ENCODE peak calls at places on chromosome 9, in seven cellular contexts. One of them, this sample, is unnamed.

GRCh38 chr9:112526973-112527372 is 40.3 kb downstream of the KIAA1958 start:
- DNase-seq in A673: no peak
- DNase-seq in HCT116: no peak
- DNase-seq in mammary epithelial cell: no peak
- DNase-seq in astrocyte: no peak
- DNase-seq in neural progenitor cell: no peak
- DNase-seq in PC-3: no peak
- DNase-seq in this sample: no peak

GRCh38 chr9:94680020-94680419 is 40.7 kb upstream of the FBP1 start:
- DNase-seq in HCT116: no peak
- DNase-seq in A673: no peak
- DNase-seq in PC-3: no peak
- DNase-seq in astrocyte: no peak
- DNase-seq in mammary epithelial cell: no peak
- DNase-seq in neural progenitor cell: no peak
- DNase-seq in this sample: no peak

GRCh38 chr9:124350485-124351263 is 64.6 kb downstream of the PSMB7 start:
- DNase-seq in HCT116: no peak
- DNase-seq in PC-3: no peak
- DNase-seq in mammary epithelial cell: no peak
- DNase-seq in astrocyte: no peak
- DNase-seq in A673: no peak
- DNase-seq in neural progenitor cell: no peak
- DNase-seq in this sample: no peak

GRCh38 chr9:95822583-95823431 is 52.7 kb upstream of the ERCC6L2 start:
- DNase-seq in neural progenitor cell: no peak
- DNase-seq in HCT116: peak
- DNase-seq in astrocyte: peak
- DNase-seq in PC-3: peak
- DNase-seq in mammary epithelial cell: peak
- DNase-seq in A673: peak
- DNase-seq in this sample: peak

GRCh38 chr9:137311171-137311970 is 9.3 kb upstream of the NRARP start:
- DNase-seq in PC-3: peak
- DNase-seq in A673: no peak
- DNase-seq in astrocyte: peak
- DNase-seq in neural progenitor cell: peak
- DNase-seq in HCT116: peak
- DNase-seq in mammary epithelial cell: peak
- DNase-seq in this sample: no peak

GRCh38 chr9:109779711-109780452 is at the start of gene PALM2AKAP2:
- DNase-seq in neural progenitor cell: peak
- DNase-seq in astrocyte: peak
- DNase-seq in PC-3: peak
- DNase-seq in HCT116: no peak
- DNase-seq in mammary epithelial cell: peak
- DNase-seq in A673: peak
- DNase-seq in this sample: peak

GRCh38 chr9:14198544-14199510 is 115.1 kb downstream of the NFIB start:
- DNase-seq in mammary epithelial cell: peak
- DNase-seq in astrocyte: peak
- DNase-seq in PC-3: no peak
- DNase-seq in HCT116: no peak
- DNase-seq in neural progenitor cell: peak
- DNase-seq in A673: no peak
- DNase-seq in this sample: peak

GRCh38 chr9:128675382-128675781 is 13.6 kb upstream of the SET start:
- DNase-seq in astrocyte: no peak
- DNase-seq in neural progenitor cell: no peak
- DNase-seq in PC-3: no peak
- DNase-seq in HCT116: no peak
- DNase-seq in A673: no peak
- DNase-seq in mammary epithelial cell: no peak
- DNase-seq in this sample: no peak

GRCh38 chr9:111438576-111439235 is 45.5 kb downstream of the ECPAS start:
- DNase-seq in astrocyte: peak
- DNase-seq in A673: peak
- DNase-seq in HCT116: no peak
- DNase-seq in PC-3: no peak
- DNase-seq in mammary epithelial cell: no peak
- DNase-seq in neural progenitor cell: no peak
- DNase-seq in this sample: peak

GRCh38 chr9:87603854-87604490 is 106.3 kb downstream of the DAPK1 start:
- DNase-seq in A673: peak
- DNase-seq in HCT116: no peak
- DNase-seq in astrocyte: no peak
- DNase-seq in mammary epithelial cell: no peak
- DNase-seq in neural progenitor cell: no peak
- DNase-seq in PC-3: no peak
- DNase-seq in this sample: no peak

GRCh38 chr9:89078860-89079259 is 87.6 kb downstream of the S1PR3 start:
- DNase-seq in mammary epithelial cell: no peak
- DNase-seq in neural progenitor cell: no peak
- DNase-seq in astrocyte: peak
- DNase-seq in A673: no peak
- DNase-seq in PC-3: peak
- DNase-seq in HCT116: no peak
- DNase-seq in this sample: peak

GRCh38 chr9:105295151-105295550 is 50.7 kb downstream of the SLC44A1 start:
- DNase-seq in HCT116: no peak
- DNase-seq in neural progenitor cell: no peak
- DNase-seq in mammary epithelial cell: no peak
- DNase-seq in astrocyte: no peak
- DNase-seq in A673: no peak
- DNase-seq in PC-3: no peak
- DNase-seq in this sample: no peak

GRCh38 chr9:107465467-107466451 is 23.8 kb downstream of the KLF4 start:
- DNase-seq in A673: peak
- DNase-seq in HCT116: no peak
- DNase-seq in mammary epithelial cell: peak
- DNase-seq in astrocyte: peak
- DNase-seq in PC-3: peak
- DNase-seq in neural progenitor cell: peak
- DNase-seq in this sample: peak
- TF ChIP-seq CTCF in A673: peak
- TF ChIP-seq CTCF in HCT116: peak
- TF ChIP-seq CTCF in mammary epithelial cell: peak
- TF ChIP-seq CTCF in astrocyte: peak
- TF ChIP-seq CTCF in PC-3: peak
- TF ChIP-seq CTCF in neural progenitor cell: peak
- TF ChIP-seq CTCF in this sample: peak

DNA sequence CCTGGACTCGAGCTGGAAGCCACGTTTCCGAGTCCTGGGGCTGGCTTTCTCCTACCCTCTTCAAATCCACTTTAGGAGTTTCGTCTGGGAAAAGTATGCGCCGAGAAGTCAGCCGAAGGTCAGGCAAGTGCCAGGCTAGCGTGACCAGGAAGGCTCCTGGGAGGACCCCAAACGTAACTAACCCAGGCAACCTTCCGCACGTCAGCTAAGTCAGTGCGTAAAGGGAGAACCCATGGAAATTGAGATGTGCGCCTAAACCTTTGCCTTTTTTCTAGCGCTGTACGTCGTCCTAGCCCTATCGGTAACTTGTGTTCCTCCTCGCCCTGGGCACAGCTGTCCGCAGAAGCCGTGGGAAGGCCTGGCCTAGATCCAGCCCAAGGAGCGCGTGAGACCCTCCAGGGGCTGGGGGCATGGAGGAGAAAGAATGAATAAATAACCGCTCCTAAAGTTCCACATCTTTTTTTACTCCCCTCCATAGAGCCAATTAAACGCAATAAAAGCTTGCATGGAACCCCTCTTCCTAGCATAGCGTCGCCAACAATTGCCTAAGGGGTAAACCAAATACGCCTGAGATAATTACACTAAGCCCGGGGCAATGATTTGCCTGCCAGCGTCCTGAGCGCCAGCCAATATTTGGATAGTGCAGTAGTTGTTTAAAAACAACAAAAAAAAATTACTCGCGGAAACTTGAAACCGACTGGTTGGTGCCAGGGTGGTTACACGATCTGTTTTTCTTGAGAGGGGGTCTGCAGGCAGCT is 4.0 kb upstream of the FOXB2 start:
- DNase-seq in PC-3: no peak
- DNase-seq in neural progenitor cell: peak
- DNase-seq in astrocyte: no peak
- DNase-seq in HCT116: no peak
- DNase-seq in mammary epithelial cell: no peak
- DNase-seq in A673: no peak
- DNase-seq in this sample: no peak
- TF ChIP-seq EZH2 in PC-3: no peak
- TF ChIP-seq EZH2 in neural progenitor cell: peak
- TF ChIP-seq EZH2 in astrocyte: no peak
- TF ChIP-seq EZH2 in HCT116: no peak
- TF ChIP-seq EZH2 in mammary epithelial cell: no peak
- TF ChIP-seq EZH2 in A673: peak
- TF ChIP-seq EZH2 in this sample: peak

GRCh38 chr9:27195191-27195590 is 86.2 kb downstream of the TEK start:
- DNase-seq in astrocyte: no peak
- DNase-seq in HCT116: no peak
- DNase-seq in mammary epithelial cell: no peak
- DNase-seq in neural progenitor cell: no peak
- DNase-seq in A673: no peak
- DNase-seq in PC-3: no peak
- DNase-seq in this sample: no peak

GRCh38 chr9:27196383-27196782 is 87.4 kb downstream of the TEK start:
- DNase-seq in neural progenitor cell: no peak
- DNase-seq in HCT116: no peak
- DNase-seq in PC-3: no peak
- DNase-seq in A673: no peak
- DNase-seq in mammary epithelial cell: peak
- DNase-seq in astrocyte: no peak
- DNase-seq in this sample: no peak

GRCh38 chr9:27194401-27195091 is 85.5 kb downstream of the TEK start:
- DNase-seq in A673: no peak
- DNase-seq in astrocyte: peak
- DNase-seq in mammary epithelial cell: peak
- DNase-seq in neural progenitor cell: no peak
- DNase-seq in PC-3: peak
- DNase-seq in HCT116: peak
- DNase-seq in this sample: peak

GRCh38 chr9:27202056-27202455 is 93.0 kb downstream of the TEK start:
- DNase-seq in PC-3: no peak
- DNase-seq in mammary epithelial cell: no peak
- DNase-seq in A673: no peak
- DNase-seq in astrocyte: no peak
- DNase-seq in neural progenitor cell: no peak
- DNase-seq in HCT116: no peak
- DNase-seq in this sample: no peak

GRCh38 chr9:27198175-27198574 is 89.2 kb downstream of the TEK start:
- DNase-seq in HCT116: peak
- DNase-seq in PC-3: peak
- DNase-seq in A673: no peak
- DNase-seq in neural progenitor cell: peak
- DNase-seq in astrocyte: no peak
- DNase-seq in mammary epithelial cell: peak
- DNase-seq in this sample: peak
- TF ChIP-seq CTCF in HCT116: no peak
- TF ChIP-seq CTCF in PC-3: no peak
- TF ChIP-seq CTCF in A673: no peak
- TF ChIP-seq CTCF in neural progenitor cell: peak
- TF ChIP-seq CTCF in astrocyte: no peak
- TF ChIP-seq CTCF in mammary epithelial cell: peak
- TF ChIP-seq CTCF in this sample: peak

GRCh38 chr9:34382054-34382453 is 5.4 kb upstream of the MYORG start:
- DNase-seq in astrocyte: no peak
- DNase-seq in mammary epithelial cell: no peak
- DNase-seq in HCT116: no peak
- DNase-seq in A673: no peak
- DNase-seq in PC-3: no peak
- DNase-seq in neural progenitor cell: no peak
- DNase-seq in this sample: no peak

GRCh38 chr9:34380034-34380510 is 3.4 kb upstream of the MYORG start:
- DNase-seq in A673: peak
- DNase-seq in HCT116: no peak
- DNase-seq in astrocyte: no peak
- DNase-seq in mammary epithelial cell: no peak
- DNase-seq in neural progenitor cell: peak
- DNase-seq in PC-3: no peak
- DNase-seq in this sample: no peak

GRCh38 chr9:34381323-34381722 is 4.6 kb upstream of the MYORG start:
- DNase-seq in A673: no peak
- DNase-seq in neural progenitor cell: peak
- DNase-seq in HCT116: no peak
- DNase-seq in astrocyte: no peak
- DNase-seq in PC-3: no peak
- DNase-seq in mammary epithelial cell: no peak
- DNase-seq in this sample: no peak

GRCh38 chr9:34379334-34380033 is 2.8 kb upstream of the MYORG start:
- DNase-seq in astrocyte: peak
- DNase-seq in A673: peak
- DNase-seq in mammary epithelial cell: peak
- DNase-seq in PC-3: peak
- DNase-seq in neural progenitor cell: peak
- DNase-seq in HCT116: peak
- DNase-seq in this sample: peak

DNA sequence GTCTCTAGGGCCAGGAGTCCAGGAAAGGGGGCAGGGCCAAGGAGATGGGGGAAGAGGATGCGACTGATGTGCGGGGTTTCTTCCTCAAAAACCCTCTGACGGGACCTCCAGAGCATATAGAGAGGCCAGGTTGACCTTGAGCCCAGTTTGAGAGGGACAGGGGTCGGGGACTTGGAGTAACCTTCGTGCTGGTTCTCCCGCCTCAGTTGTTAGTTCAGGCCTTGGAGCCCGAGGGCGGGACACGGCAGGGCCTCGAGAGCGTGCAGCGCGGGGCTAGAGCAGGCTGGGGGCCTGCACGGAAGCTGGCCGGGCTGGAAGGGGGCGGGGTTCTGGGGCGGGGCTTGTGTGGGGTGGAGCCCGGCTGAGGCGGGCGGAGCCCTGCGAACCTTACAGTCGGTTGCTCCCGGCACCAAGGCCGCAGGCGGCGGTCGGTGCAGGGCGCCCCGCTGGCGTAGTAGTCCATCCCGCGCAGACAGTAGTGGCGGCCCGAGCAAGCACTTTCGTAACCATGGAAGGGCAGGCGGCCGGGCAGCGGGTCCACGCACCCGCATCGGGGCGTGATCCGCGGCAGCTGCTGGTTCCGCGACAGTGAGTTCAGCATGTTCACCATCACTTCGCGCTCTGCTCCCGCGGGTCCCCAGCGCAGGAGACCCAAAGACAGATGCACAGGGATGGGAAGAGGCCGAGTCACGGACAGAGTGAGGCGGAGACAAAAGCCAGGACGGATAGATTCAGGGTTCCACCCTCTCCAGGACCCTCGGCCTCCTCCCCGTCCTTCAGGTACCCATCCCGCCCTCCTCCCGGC is 4.0 kb upstream of the MYORG start:
- DNase-seq in PC-3: peak
- DNase-seq in A673: peak
- DNase-seq in neural progenitor cell: peak
- DNase-seq in mammary epithelial cell: peak
- DNase-seq in HCT116: no peak
- DNase-seq in astrocyte: peak
- DNase-seq in this sample: peak
- TF ChIP-seq EZH2 in PC-3: no peak
- TF ChIP-seq EZH2 in A673: no peak
- TF ChIP-seq EZH2 in neural progenitor cell: peak
- TF ChIP-seq EZH2 in mammary epithelial cell: no peak
- TF ChIP-seq EZH2 in HCT116: no peak
- TF ChIP-seq EZH2 in astrocyte: no peak
- TF ChIP-seq EZH2 in this sample: peak